ENCODE peak calls at places on chromosome 1, in seven cellular contexts. One of them, this sample, is unnamed.

GRCh38 chr1:74733616-74734484 is 898 bp downstream of the TYW3 start:
- DNase-seq in MM.1S: peak; percentile 89
- DNase-seq in GM23248: peak; percentile 87
- DNase-seq in HCT116: peak; percentile 54
- DNase-seq in neural progenitor cell: peak; percentile 45
- DNase-seq in GM23338: peak; percentile 88
- DNase-seq in PC-3: peak; percentile 81
- DNase-seq in this sample: no peak

GRCh38 chr1:244865028-244865371 is 657 bp upstream of the HNRNPU start:
- DNase-seq in HCT116: no peak
- DNase-seq in GM23338: peak; percentile 56
- DNase-seq in neural progenitor cell: peak; percentile 43
- DNase-seq in GM23248: peak; percentile 61
- DNase-seq in PC-3: no peak
- DNase-seq in MM.1S: no peak
- DNase-seq in this sample: peak; percentile 39

GRCh38 chr1:28200234-28200873 is 23.9 kb upstream of the PTAFR start:
- DNase-seq in GM23248: no peak
- DNase-seq in HCT116: no peak
- DNase-seq in MM.1S: no peak
- DNase-seq in neural progenitor cell: no peak
- DNase-seq in GM23338: no peak
- DNase-seq in PC-3: no peak
- DNase-seq in this sample: no peak

GRCh38 chr1:237789619-237790018 is 101.1 kb downstream of the ZP4 start:
- DNase-seq in neural progenitor cell: no peak
- DNase-seq in PC-3: no peak
- DNase-seq in GM23248: no peak
- DNase-seq in GM23338: no peak
- DNase-seq in MM.1S: peak; percentile 11
- DNase-seq in HCT116: no peak
- DNase-seq in this sample: peak; percentile 13

GRCh38 chr1:903721-904270 is 19.9 kb upstream of the SAMD11 start:
- DNase-seq in GM23248: no peak
- DNase-seq in HCT116: no peak
- DNase-seq in MM.1S: no peak
- DNase-seq in GM23338: no peak
- DNase-seq in neural progenitor cell: peak; percentile 1
- DNase-seq in PC-3: no peak
- DNase-seq in this sample: peak; percentile 7

GRCh38 chr1:2927393-2927792 is 93.9 kb upstream of the ACTRT2 start:
- DNase-seq in MM.1S: no peak
- DNase-seq in GM23248: no peak
- DNase-seq in PC-3: no peak
- DNase-seq in HCT116: no peak
- DNase-seq in GM23338: no peak
- DNase-seq in neural progenitor cell: no peak
- DNase-seq in this sample: no peak

GRCh38 chr1:35430762-35431161 is 126.4 kb downstream of the KIAA0319L start:
- DNase-seq in neural progenitor cell: no peak
- DNase-seq in GM23248: no peak
- DNase-seq in PC-3: no peak
- DNase-seq in MM.1S: no peak
- DNase-seq in HCT116: no peak
- DNase-seq in GM23338: peak; percentile 18
- DNase-seq in this sample: no peak

GRCh38 chr1:25771246-25772114 is 28.5 kb upstream of the SELENON start:
- DNase-seq in MM.1S: no peak
- DNase-seq in HCT116: no peak
- DNase-seq in GM23338: peak; percentile 52
- DNase-seq in GM23248: no peak
- DNase-seq in neural progenitor cell: peak; percentile 87
- DNase-seq in PC-3: no peak
- DNase-seq in this sample: peak; percentile 76

GRCh38 chr1:145868232-145868631 is 9.4 kb upstream of the PIAS3 start:
- DNase-seq in MM.1S: no peak
- DNase-seq in GM23338: no peak
- DNase-seq in HCT116: no peak
- DNase-seq in PC-3: no peak
- DNase-seq in neural progenitor cell: no peak
- DNase-seq in GM23248: no peak
- DNase-seq in this sample: no peak

GRCh38 chr1:21572141-21572540 is 62.9 kb downstream of the ALPL start:
- DNase-seq in HCT116: no peak
- DNase-seq in GM23338: no peak
- DNase-seq in PC-3: no peak
- DNase-seq in neural progenitor cell: no peak
- DNase-seq in MM.1S: no peak
- DNase-seq in GM23248: no peak
- DNase-seq in this sample: no peak

GRCh38 chr1:5099018-5099417 is 444.6 kb downstream of the AJAP1 start:
- DNase-seq in HCT116: no peak
- DNase-seq in GM23338: no peak
- DNase-seq in neural progenitor cell: peak; percentile 47
- DNase-seq in PC-3: no peak
- DNase-seq in MM.1S: no peak
- DNase-seq in GM23248: no peak
- DNase-seq in this sample: no peak

GRCh38 chr1:232211149-232211548 is 418.8 kb downstream of the SIPA1L2 start:
- DNase-seq in GM23338: peak; percentile 78
- DNase-seq in neural progenitor cell: peak; percentile 20
- DNase-seq in HCT116: peak; percentile 23
- DNase-seq in PC-3: peak; percentile 28
- DNase-seq in MM.1S: no peak
- DNase-seq in GM23248: no peak
- DNase-seq in this sample: no peak

GRCh38 chr1:27725374-27726172 is at the start of gene FAM76A:
- DNase-seq in GM23248: peak; percentile 100
- DNase-seq in GM23338: peak; percentile 100
- DNase-seq in MM.1S: peak; percentile 99
- DNase-seq in HCT116: peak; percentile 98
- DNase-seq in PC-3: peak; percentile 99
- DNase-seq in neural progenitor cell: peak; percentile 100
- DNase-seq in this sample: peak; percentile 100

GRCh38 chr1:6148497-6149241 is 31.5 kb downstream of the CHD5 start:
- DNase-seq in GM23338: peak; percentile 93
- DNase-seq in PC-3: peak; percentile 42
- DNase-seq in GM23248: peak; percentile 49
- DNase-seq in neural progenitor cell: peak; percentile 94
- DNase-seq in MM.1S: no peak
- DNase-seq in HCT116: peak; percentile 48
- DNase-seq in this sample: peak; percentile 84

GRCh38 chr1:236063919-236064673 is 794 bp downstream of the NID1 start:
- DNase-seq in neural progenitor cell: peak; percentile 63
- DNase-seq in GM23338: peak; percentile 62
- DNase-seq in HCT116: no peak
- DNase-seq in MM.1S: no peak
- DNase-seq in GM23248: peak; percentile 80
- DNase-seq in PC-3: peak; percentile 47
- DNase-seq in this sample: peak; percentile 76

GRCh38 chr1:186662752-186663151 is 17.5 kb downstream of the PTGS2 start:
- DNase-seq in neural progenitor cell: no peak
- DNase-seq in HCT116: no peak
- DNase-seq in GM23338: no peak
- DNase-seq in MM.1S: no peak
- DNase-seq in PC-3: peak; percentile 46
- DNase-seq in GM23248: peak; percentile 73
- DNase-seq in this sample: no peak

GRCh38 chr1:60133848-60134247 is 60.3 kb upstream of the C1orf87 start:
- DNase-seq in GM23248: peak; percentile 92
- DNase-seq in MM.1S: no peak
- DNase-seq in PC-3: no peak
- DNase-seq in HCT116: no peak
- DNase-seq in neural progenitor cell: no peak
- DNase-seq in GM23338: no peak
- DNase-seq in this sample: no peak

GRCh38 chr1:160711528-160712311 is at the start of gene CD48:
- DNase-seq in neural progenitor cell: no peak
- DNase-seq in GM23338: no peak
- DNase-seq in MM.1S: peak; percentile 93
- DNase-seq in GM23248: no peak
- DNase-seq in HCT116: no peak
- DNase-seq in PC-3: no peak
- DNase-seq in this sample: no peak

DNA sequence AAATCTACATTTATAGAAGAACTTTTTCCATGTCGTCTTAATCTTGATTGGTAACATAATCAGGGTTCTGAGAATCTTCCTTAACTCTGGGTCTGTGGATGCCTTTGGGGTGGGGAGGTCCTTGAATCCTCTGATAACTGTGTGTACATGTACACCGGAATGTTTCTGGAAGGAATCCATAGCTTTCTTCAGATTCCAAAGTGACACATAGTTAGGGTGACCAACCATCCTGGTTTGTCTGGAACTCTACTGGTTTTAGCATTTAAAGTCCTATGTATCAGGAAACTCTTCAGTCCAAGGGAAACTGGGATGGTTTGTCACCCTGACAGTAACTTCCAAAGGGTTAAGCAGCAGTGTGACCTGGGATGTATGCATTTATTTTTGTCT is 16.8 kb downstream of the STRIP1 start:
- DNase-seq in HCT116: no peak
- DNase-seq in GM23338: no peak
- DNase-seq in PC-3: no peak
- DNase-seq in neural progenitor cell: no peak
- DNase-seq in GM23248: peak; percentile 69
- DNase-seq in MM.1S: no peak
- DNase-seq in this sample: no peak
- H3K36me3 ChIP-seq in HCT116: peaks cover 58% of the 10 kb centered on the region
- H3K36me3 ChIP-seq in GM23338: peaks cover 41% of the 10 kb centered on the region
- H3K36me3 ChIP-seq in PC-3: peaks cover 69% of the 10 kb centered on the region
- H3K36me3 ChIP-seq in neural progenitor cell: peaks cover 8% of the 10 kb centered on the region
- H3K36me3 ChIP-seq in GM23248: peaks cover 52% of the 10 kb centered on the region
- H3K36me3 ChIP-seq in MM.1S: no peaks in the 10 kb centered on the region
- H3K36me3 ChIP-seq in this sample: no peaks in the 10 kb centered on the region

DNA sequence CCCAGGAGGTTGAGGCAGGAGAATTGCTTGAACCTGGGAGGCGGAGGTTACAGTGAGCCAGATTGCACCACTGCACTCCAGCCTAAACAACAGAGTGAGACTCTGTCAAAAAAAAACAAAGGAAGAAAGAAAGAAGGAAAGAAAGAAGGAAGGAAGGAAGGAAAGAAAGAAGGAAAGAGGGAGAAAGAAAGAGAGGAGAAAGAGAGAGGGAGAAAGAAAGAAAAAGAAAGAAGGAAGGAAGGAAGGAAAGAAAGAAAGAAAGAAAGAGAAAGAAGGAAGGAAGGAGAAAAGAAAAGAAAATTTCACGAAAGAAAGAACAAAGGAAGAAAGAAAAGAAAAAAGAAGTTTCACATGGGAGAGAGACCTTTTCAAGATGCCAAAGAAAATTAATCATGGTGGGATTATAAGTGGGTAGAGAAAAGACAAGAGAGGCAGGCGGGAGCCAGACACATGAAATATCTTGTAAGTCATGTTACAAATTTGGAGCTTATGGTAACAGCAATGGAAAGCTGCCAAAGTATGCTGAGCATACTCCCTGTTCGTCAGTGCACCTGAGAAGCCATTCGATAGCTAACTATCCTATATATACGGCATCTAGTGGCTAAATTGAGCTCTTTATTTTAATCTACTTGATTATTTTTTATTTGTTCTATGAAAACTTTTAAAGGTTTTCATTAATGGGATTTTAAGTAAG is 41.3 kb upstream of the TNFSF4 start:
- DNase-seq in HCT116: no peak
- DNase-seq in MM.1S: no peak
- DNase-seq in PC-3: no peak
- DNase-seq in GM23338: no peak
- DNase-seq in GM23248: no peak
- DNase-seq in neural progenitor cell: no peak
- DNase-seq in this sample: no peak
- TF ChIP-seq EZH2 in HCT116: no peak
- TF ChIP-seq EZH2 in MM.1S: no peak
- TF ChIP-seq EZH2 in PC-3: no peak
- TF ChIP-seq EZH2 in GM23338: no peak
- TF ChIP-seq EZH2 in GM23248: no peak
- TF ChIP-seq EZH2 in neural progenitor cell: no peak
- TF ChIP-seq EZH2 in this sample: no peak

GRCh38 chr1:51270751-51271150 is 34.7 kb downstream of the RNF11 start:
- DNase-seq in GM23248: peak; percentile 50
- DNase-seq in PC-3: no peak
- DNase-seq in neural progenitor cell: no peak
- DNase-seq in HCT116: no peak
- DNase-seq in MM.1S: no peak
- DNase-seq in GM23338: no peak
- DNase-seq in this sample: no peak
- TF ChIP-seq EZH2phosphoT487 in GM23248: no peak
- TF ChIP-seq EZH2phosphoT487 in PC-3: no peak
- TF ChIP-seq EZH2phosphoT487 in neural progenitor cell: no peak
- TF ChIP-seq EZH2phosphoT487 in HCT116: no peak
- TF ChIP-seq EZH2phosphoT487 in MM.1S: no peak
- TF ChIP-seq EZH2phosphoT487 in GM23338: no peak
- TF ChIP-seq EZH2phosphoT487 in this sample: no peak

GRCh38 chr1:206495493-206496046 is 11.8 kb upstream of the RASSF5 start:
- DNase-seq in neural progenitor cell: no peak
- DNase-seq in HCT116: no peak
- DNase-seq in GM23338: no peak
- DNase-seq in GM23248: no peak
- DNase-seq in MM.1S: no peak
- DNase-seq in PC-3: no peak
- DNase-seq in this sample: no peak

GRCh38 chr1:206492589-206492988 is 14.7 kb upstream of the RASSF5 start:
- DNase-seq in GM23338: no peak
- DNase-seq in MM.1S: no peak
- DNase-seq in GM23248: no peak
- DNase-seq in HCT116: no peak
- DNase-seq in PC-3: no peak
- DNase-seq in neural progenitor cell: no peak
- DNase-seq in this sample: no peak

GRCh38 chr1:206495011-206495461 is 12.3 kb upstream of the RASSF5 start:
- DNase-seq in GM23338: no peak
- DNase-seq in PC-3: no peak
- DNase-seq in HCT116: no peak
- DNase-seq in GM23248: no peak
- DNase-seq in MM.1S: no peak
- DNase-seq in neural progenitor cell: no peak
- DNase-seq in this sample: peak; percentile 32

GRCh38 chr1:206491592-206491991 is 15.7 kb upstream of the RASSF5 start:
- DNase-seq in GM23248: no peak
- DNase-seq in neural progenitor cell: no peak
- DNase-seq in MM.1S: no peak
- DNase-seq in PC-3: no peak
- DNase-seq in GM23338: no peak
- DNase-seq in HCT116: no peak
- DNase-seq in this sample: no peak

GRCh38 chr1:206493279-206493678 is 14.1 kb upstream of the RASSF5 start:
- DNase-seq in MM.1S: no peak
- DNase-seq in HCT116: no peak
- DNase-seq in PC-3: no peak
- DNase-seq in neural progenitor cell: no peak
- DNase-seq in GM23338: no peak
- DNase-seq in GM23248: no peak
- DNase-seq in this sample: no peak
- H3K36me3 ChIP-seq in MM.1S: peaks cover 2% of the 10 kb centered on the region
- H3K36me3 ChIP-seq in HCT116: no peaks in the 10 kb centered on the region
- H3K36me3 ChIP-seq in PC-3: peaks cover 11% of the 10 kb centered on the region
- H3K36me3 ChIP-seq in neural progenitor cell: no peaks in the 10 kb centered on the region
- H3K36me3 ChIP-seq in GM23338: no peaks in the 10 kb centered on the region
- H3K36me3 ChIP-seq in GM23248: peaks cover 18% of the 10 kb centered on the region
- H3K36me3 ChIP-seq in this sample: no peaks in the 10 kb centered on the region

This sample was measured in hepatocyte.